ENCODE peak calls at places on chromosomes 1 and 21, in nine cellular contexts. H is RWPE1; I is foreskin fibroblast; Y is endothelial cell; W is fibroblast of lung; D is ovary; T is esophagus squamous epithelium; Z is psoas muscle; F is CD4-positive, alpha-beta T cell. R is an unnamed sample.

GRCh38 chr1:150622219-150622975 is 7.0 kb downstream of the ENSA start:
- DNase-seq in W (no peak), F (no peak), D (peak; percentile 62), H (no peak), I (no peak), Z (peak; percentile 71), T (no peak), Y (peak; percentile 52), R (no peak)

GRCh38 chr1:27416387-27417111 is 24.1 kb downstream of the GPR3 start:
- DNase-seq in Y (peak; percentile 60), Z (no peak), T (no peak), F (no peak), H (no peak), I (peak; percentile 83), W (peak; percentile 65), D (no peak), R (no peak)

GRCh38 chr1:102891868-102892625 is 216.3 kb downstream of the COL11A1 start:
- DNase-seq in Y (no peak), D (no peak), Z (no peak), T (no peak), W (peak; percentile 89), I (peak; percentile 71), H (peak; percentile 30), F (no peak), R (no peak)

GRCh38 chr1:172948457-172948856 is 102.3 kb downstream of the TNFSF18 start:
- DNase-seq in I (peak; percentile 95), W (peak; percentile 93), D (no peak), T (no peak), Y (no peak), F (no peak), H (peak; percentile 32), Z (no peak), R (no peak)

GRCh38 chr1:111980684-111981083 is 8.8 kb downstream of the KCND3 start:
- DNase-seq in D (no peak), Z (no peak), W (no peak), H (no peak), F (no peak), T (no peak), Y (no peak), I (no peak), R (no peak)

GRCh38 chr1:199687321-199687720 is 340.2 kb upstream of the NR5A2 start:
- DNase-seq in T (no peak), H (peak; percentile 41), W (peak; percentile 81), Z (no peak), Y (no peak), I (peak; percentile 43), F (no peak), D (no peak), R (no peak)

GRCh38 chr1:154943649-154944421 is 7.3 kb upstream of the PMVK start:
- DNase-seq in H (peak; percentile 53), D (no peak), T (no peak), F (peak; percentile 27), Y (peak; percentile 57), W (no peak), I (peak; percentile 55), Z (peak; percentile 61), R (no peak)

GRCh38 chr1:157646144-157646543 is 48.3 kb upstream of the FCRL4 start:
- DNase-seq in D (no peak), F (no peak), Z (no peak), W (no peak), H (no peak), T (no peak), Y (no peak), I (no peak), R (no peak)

GRCh38 chr21:43929217-43929971 is 64.4 kb downstream of the AGPAT3 start:
- DNase-seq in F (no peak), Y (no peak), T (no peak), Z (peak; percentile 93), D (no peak), H (no peak), W (no peak), I (no peak), R (no peak)

GRCh38 chr1:203858055-203858454 is 3.3 kb upstream of the SNRPE start:
- DNase-seq in Z (no peak), Y (no peak), D (no peak), W (peak; percentile 88), I (peak; percentile 80), T (no peak), H (peak; percentile 36), F (no peak), R (no peak)

GRCh38 chr1:198387587-198387986 is 152.9 kb downstream of the ATP6V1G3 start:
- DNase-seq in Z (no peak), H (no peak), I (peak; percentile 2), Y (no peak), F (no peak), T (no peak), W (peak; percentile 86), D (no peak), R (no peak)

GRCh38 chr1:222454782-222455181 is 93.1 kb downstream of the HHIPL2 start:
- DNase-seq in D (peak; percentile 29), Y (no peak), Z (peak; percentile 60), T (no peak), H (peak; percentile 35), W (peak; percentile 50), F (peak; percentile 7), I (peak; percentile 90), R (no peak)

GRCh38 chr1:88867743-88868521 is 23.4 kb downstream of the GTF2B start:
- DNase-seq in Z (no peak), H (no peak), I (peak; percentile 52), T (no peak), W (peak; percentile 89), D (no peak), F (no peak), Y (no peak), R (no peak)

GRCh38 chr1:178020968-178021640 is 51.2 kb upstream of the SEC16B start:
- DNase-seq in Z (no peak), W (no peak), I (no peak), Y (no peak), H (no peak), F (no peak), D (no peak), T (no peak), R (no peak)

GRCh38 chr1:234730542-234731370 is 120.8 kb upstream of the IRF2BP2 start:
- DNase-seq in F (peak; percentile 13), Y (no peak), T (no peak), D (no peak), H (no peak), W (no peak), Z (no peak), I (no peak), R (no peak)

GRCh38 chr1:228402638-228403025 is 4.0 kb downstream of the TRIM11 start:
- DNase-seq in H (no peak), W (no peak), F (no peak), Z (no peak), I (no peak), D (no peak), Y (no peak), T (no peak), R (no peak)

GRCh38 chr21:44994581-44995171 is 54.8 kb downstream of the SLX9 start:
- DNase-seq in H (no peak), W (no peak), I (peak; percentile 54), T (no peak), F (no peak), Y (no peak), Z (peak; percentile 79), D (no peak), R (no peak)

GRCh38 chr21:43195131-43196021 is 26.6 kb downstream of the CRYAA start:
- DNase-seq in Z (peak; percentile 85), H (no peak), D (no peak), F (no peak), Y (no peak), T (no peak), I (no peak), W (no peak), R (peak; percentile 39)

GRCh38 chr1:185439727-185440415 is 122.8 kb upstream of the IVNS1ABP start:
- DNase-seq in H (peak; percentile 73), Z (no peak), D (no peak), W (peak; percentile 81), Y (no peak), F (no peak), I (peak; percentile 91), T (no peak), R (no peak)

GRCh38 chr21:46599251-46599572 is 5.7 kb downstream of the S100B start:
- DNase-seq in W (peak; percentile 94), F (no peak), D (peak; percentile 67), Z (no peak), H (no peak), T (no peak), Y (peak; percentile 61), I (peak; percentile 85), R (no peak)

DNA sequence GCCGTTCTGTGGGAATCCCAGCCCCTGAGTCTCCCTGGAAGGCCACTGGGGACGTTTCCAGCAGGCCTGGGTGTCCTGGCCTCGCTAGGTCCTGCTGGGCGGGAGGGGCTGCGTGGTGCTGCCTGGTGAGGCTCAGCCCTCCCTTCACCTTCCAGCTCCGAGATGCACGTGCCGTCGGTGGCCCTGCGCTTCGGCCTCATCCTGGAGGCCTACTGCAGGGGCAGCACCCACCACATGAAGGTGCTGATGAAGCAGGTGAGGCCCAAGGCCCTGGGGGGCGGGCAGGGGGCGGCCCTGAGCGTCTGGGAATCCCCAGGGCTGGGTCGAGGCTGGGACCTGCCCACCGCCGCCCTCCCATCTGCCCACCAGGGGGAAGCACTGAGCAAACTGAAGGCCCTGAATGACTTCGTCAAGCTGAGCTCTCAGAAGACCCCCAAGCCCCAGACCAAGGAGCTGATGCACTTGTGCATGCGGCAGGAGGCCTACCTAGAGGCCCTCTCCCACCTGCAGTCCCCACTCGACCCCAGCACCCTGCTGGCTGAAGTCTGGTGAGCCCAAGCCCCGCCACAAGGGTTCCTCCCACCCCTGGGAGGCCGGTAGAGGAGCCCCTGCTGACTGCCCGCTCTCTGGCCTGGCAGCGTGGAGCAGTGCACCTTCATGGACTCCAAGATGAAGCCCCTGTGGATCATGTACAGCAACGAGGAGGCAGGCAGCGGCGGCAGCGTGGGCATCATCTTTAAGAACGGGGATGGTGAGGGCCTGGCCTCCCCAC is 70.3 kb downstream of the PIK3CD start:
- DNase-seq in D (no peak), T (no peak), Z (no peak), I (no peak), F (peak; percentile 62), Y (peak; percentile 74), H (peak; percentile 29), W (no peak), R (no peak)
- TF ChIP-seq CTCF in D (peak; percentile 24), T (peak; percentile 65), Z (peak; percentile 44), I (peak; percentile 48), F (peak; percentile 71), Y (peak; percentile 92), H (peak; percentile 47), W (peak; percentile 48), R (peak; percentile 81)

GRCh38 chr1:182561432-182561831 is 27.6 kb downstream of the RNASEL start:
- DNase-seq in Y (no peak), T (no peak), F (no peak), Z (no peak), H (no peak), D (no peak), W (no peak), I (no peak), R (no peak)
- TF ChIP-seq CTCF in Y (no peak), T (no peak), F (no peak), Z (no peak), H (no peak), D (no peak), W (no peak), I (no peak), R (no peak)

GRCh38 chr1:92784639-92785500 is at the start of gene EVI5:
- DNase-seq in Z (peak; percentile 97), T (peak; percentile 70), H (peak; percentile 91), Y (peak; percentile 95), F (peak; percentile 30), W (peak; percentile 98), I (peak; percentile 98), D (peak; percentile 95), R (peak; percentile 85)
- TF ChIP-seq CTCF in Z (no peak), T (no peak), H (no peak), Y (no peak), F (peak; percentile 23), W (no peak), I (no peak), D (no peak), R (no peak)

GRCh38 chr1:83709662-83710061 is 289.3 kb downstream of the TTLL7 start:
- DNase-seq in Y (no peak), D (no peak), W (no peak), Z (no peak), H (no peak), T (no peak), I (no peak), F (no peak), R (no peak)
- TF ChIP-seq CTCF in Y (no peak), D (no peak), W (no peak), Z (no peak), H (no peak), T (no peak), I (no peak), F (no peak), R (no peak)